ENCODE peak calls at places on chromosomes 13 and 19, in eight cellular contexts. A, C, X, F, V, T, O and B are unnamed samples.

GRCh38 chr13:40595693-40596092 is 70.7 kb downstream of the FOXO1 start:
- DNase-seq in A (no peak), C (no peak), X (no peak), F (no peak), V (no peak), T (no peak), O (no peak), B (peak)

GRCh38 chr13:51278426-51279130 is 56.4 kb downstream of the FAM124A start:
- DNase-seq in A (no peak), C (no peak), X (no peak), F (no peak), V (no peak), T (no peak), O (no peak), B (peak)

GRCh38 chr19:12156254-12157058 is at the start of gene ZNF625:
- DNase-seq in A (peak), C (peak), X (peak), F (no peak), V (peak), T (peak), O (no peak), B (peak)

GRCh38 chr13:99353836-99354235 is 46.6 kb upstream of the GPR183 start:
- DNase-seq in A (peak), C (peak), X (no peak), F (no peak), V (no peak), T (no peak), O (no peak), B (peak)

GRCh38 chr13:95709101-95709500 is 32.2 kb downstream of the DNAJC3 start:
- DNase-seq in A (no peak), C (no peak), X (no peak), F (no peak), V (no peak), T (no peak), O (no peak), B (no peak)

GRCh38 chr13:23915308-23915707 is 18.0 kb upstream of the C1QTNF9B start:
- DNase-seq in A (no peak), C (no peak), X (no peak), F (no peak), V (no peak), T (no peak), O (no peak), B (peak)

GRCh38 chr19:49528211-49528771 is 488 bp downstream of the RCN3 start:
- DNase-seq in A (no peak), C (no peak), X (no peak), F (no peak), V (no peak), T (no peak), O (no peak), B (no peak)

GRCh38 chr13:34340534-34340933 is 522.6 kb downstream of the RFC3 start:
- DNase-seq in A (no peak), C (peak), X (no peak), F (no peak), V (no peak), T (no peak), O (peak), B (peak)

GRCh38 chr19:12833747-12834417 is 497 bp downstream of the RTBDN start:
- DNase-seq in A (no peak), C (no peak), X (peak), F (peak), V (no peak), T (peak), O (peak), B (no peak)

GRCh38 chr13:25253702-25254101 is 33.6 kb downstream of the MTMR6 start:
- DNase-seq in A (no peak), C (peak), X (no peak), F (no peak), V (no peak), T (no peak), O (no peak), B (no peak)

GRCh38 chr19:12932392-12933286 is 872 bp downstream of the FARSA start:
- DNase-seq in A (no peak), C (no peak), X (no peak), F (no peak), V (no peak), T (no peak), O (no peak), B (no peak)

GRCh38 chr19:3983936-3984583 is 1.2 kb downstream of the EEF2 start:
- DNase-seq in A (peak), C (no peak), X (peak), F (no peak), V (no peak), T (no peak), O (peak), B (no peak)

GRCh38 chr13:48448963-48449614 is 36.2 kb upstream of the LPAR6 start:
- DNase-seq in A (peak), C (peak), X (no peak), F (no peak), V (peak), T (no peak), O (no peak), B (peak)

GRCh38 chr19:30178721-30179402 is 193.3 kb upstream of the ZNF536 start:
- DNase-seq in A (no peak), C (no peak), X (no peak), F (no peak), V (no peak), T (no peak), O (no peak), B (no peak)

GRCh38 chr19:37989855-37990254 is 82.8 kb downstream of the SIPA1L3 start:
- DNase-seq in A (no peak), C (no peak), X (no peak), F (no peak), V (no peak), T (no peak), O (no peak), B (no peak)

GRCh38 chr19:58409010-58409790 is 751 bp downstream of the ZNF584 start:
- DNase-seq in A (no peak), C (peak), X (peak), F (no peak), V (no peak), T (no peak), O (peak), B (peak)